ENCODE peak calls at places on chromosomes 7 and 10, in five cellular contexts. One of them, this sample, is unnamed. For H3K36me3, the result is how much of the 10 kb centered on the place peaks cover.

GRCh38 chr7:30201161-30201666 is 66.4 kb downstream of the MTURN start:
- DNase-seq in CD8-positive, alpha-beta T cell: no peak
- DNase-seq in brain microvascular endothelial cell: no peak
- DNase-seq in Peyer's patch: no peak
- DNase-seq in kidney epithelial cell: no peak
- DNase-seq in this sample: no peak

GRCh38 chr10:69362471-69362954 is 54.2 kb downstream of the TACR2 start:
- DNase-seq in CD8-positive, alpha-beta T cell: no peak
- DNase-seq in brain microvascular endothelial cell: peak
- DNase-seq in Peyer's patch: no peak
- DNase-seq in kidney epithelial cell: no peak
- DNase-seq in this sample: no peak

GRCh38 chr10:1100691-1101368 is 44.6 kb downstream of the WDR37 start:
- DNase-seq in CD8-positive, alpha-beta T cell: no peak
- DNase-seq in brain microvascular endothelial cell: no peak
- DNase-seq in Peyer's patch: peak
- DNase-seq in kidney epithelial cell: no peak
- DNase-seq in this sample: no peak

GRCh38 chr7:23685770-23686169 is 5.8 kb downstream of the FAM221A start:
- DNase-seq in CD8-positive, alpha-beta T cell: no peak
- DNase-seq in brain microvascular endothelial cell: no peak
- DNase-seq in Peyer's patch: no peak
- DNase-seq in kidney epithelial cell: no peak
- DNase-seq in this sample: no peak

GRCh38 chr7:19958309-19958896 is 185.0 kb upstream of the TMEM196 start:
- DNase-seq in CD8-positive, alpha-beta T cell: no peak
- DNase-seq in brain microvascular endothelial cell: peak
- DNase-seq in Peyer's patch: no peak
- DNase-seq in kidney epithelial cell: peak
- DNase-seq in this sample: peak

GRCh38 chr10:10223129-10223528 is 794.5 kb upstream of the CELF2 start:
- DNase-seq in CD8-positive, alpha-beta T cell: no peak
- DNase-seq in brain microvascular endothelial cell: no peak
- DNase-seq in Peyer's patch: no peak
- DNase-seq in kidney epithelial cell: no peak
- DNase-seq in this sample: no peak

GRCh38 chr7:80294321-80294720 is 159.7 kb downstream of the GNAI1 start:
- DNase-seq in CD8-positive, alpha-beta T cell: no peak
- DNase-seq in brain microvascular endothelial cell: peak
- DNase-seq in Peyer's patch: no peak
- DNase-seq in kidney epithelial cell: no peak
- DNase-seq in this sample: peak

GRCh38 chr7:30225863-30226361 is 58.5 kb upstream of the ZNRF2 start:
- DNase-seq in CD8-positive, alpha-beta T cell: no peak
- DNase-seq in brain microvascular endothelial cell: peak
- DNase-seq in Peyer's patch: peak
- DNase-seq in kidney epithelial cell: peak
- DNase-seq in this sample: no peak

GRCh38 chr7:26653430-26653911 is 210.9 kb downstream of the SKAP2 start:
- DNase-seq in CD8-positive, alpha-beta T cell: no peak
- DNase-seq in brain microvascular endothelial cell: no peak
- DNase-seq in Peyer's patch: peak
- DNase-seq in kidney epithelial cell: no peak
- DNase-seq in this sample: no peak

GRCh38 chr10:12844796-12845524 is 156.6 kb downstream of the CCDC3 start:
- DNase-seq in CD8-positive, alpha-beta T cell: no peak
- DNase-seq in brain microvascular endothelial cell: peak
- DNase-seq in Peyer's patch: no peak
- DNase-seq in kidney epithelial cell: peak
- DNase-seq in this sample: peak

GRCh38 chr10:98295401-98295811 is 27.4 kb upstream of the LOXL4 start:
- DNase-seq in CD8-positive, alpha-beta T cell: no peak
- DNase-seq in brain microvascular endothelial cell: no peak
- DNase-seq in Peyer's patch: no peak
- DNase-seq in kidney epithelial cell: no peak
- DNase-seq in this sample: no peak

GRCh38 chr7:85172530-85172941 is 14.3 kb downstream of the SEMA3D start:
- DNase-seq in CD8-positive, alpha-beta T cell: no peak
- DNase-seq in brain microvascular endothelial cell: peak
- DNase-seq in Peyer's patch: no peak
- DNase-seq in kidney epithelial cell: no peak
- DNase-seq in this sample: peak

GRCh38 chr7:2985866-2986265 is 57.8 kb downstream of the CARD11 start:
- DNase-seq in CD8-positive, alpha-beta T cell: no peak
- DNase-seq in brain microvascular endothelial cell: no peak
- DNase-seq in Peyer's patch: peak
- DNase-seq in kidney epithelial cell: no peak
- DNase-seq in this sample: no peak

DNA sequence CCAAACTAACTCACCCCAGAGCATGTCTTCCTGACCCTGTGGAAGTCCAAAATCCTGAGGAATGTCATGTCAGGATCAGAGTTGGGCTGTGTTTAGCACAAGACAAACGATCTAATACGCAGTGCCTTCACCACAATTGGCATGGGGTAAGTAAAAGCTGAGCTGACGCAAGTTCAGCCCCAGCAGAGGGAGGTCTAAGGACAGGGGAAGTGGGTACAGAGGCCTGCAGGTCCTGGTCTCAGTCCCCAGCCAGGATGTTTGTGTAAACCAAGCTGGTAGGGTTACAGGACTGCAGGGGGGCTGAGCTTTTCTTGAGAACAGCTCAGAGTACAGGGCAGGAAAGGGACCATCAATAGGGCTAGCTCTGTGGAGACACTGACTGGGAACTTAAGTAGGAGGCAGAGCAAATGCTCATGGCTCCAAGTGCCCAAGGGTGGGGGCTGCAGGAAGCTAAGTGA is 5.3 kb upstream of the KCNIP2 start:
- DNase-seq in CD8-positive, alpha-beta T cell: no peak
- DNase-seq in brain microvascular endothelial cell: no peak
- DNase-seq in Peyer's patch: peak
- DNase-seq in kidney epithelial cell: no peak
- DNase-seq in this sample: no peak
- H3K4me3 ChIP-seq in CD8-positive, alpha-beta T cell: no peak
- H3K4me3 ChIP-seq in brain microvascular endothelial cell: no peak
- H3K4me3 ChIP-seq in Peyer's patch: no peak
- H3K4me3 ChIP-seq in kidney epithelial cell: no peak
- H3K4me3 ChIP-seq in this sample: no peak

DNA sequence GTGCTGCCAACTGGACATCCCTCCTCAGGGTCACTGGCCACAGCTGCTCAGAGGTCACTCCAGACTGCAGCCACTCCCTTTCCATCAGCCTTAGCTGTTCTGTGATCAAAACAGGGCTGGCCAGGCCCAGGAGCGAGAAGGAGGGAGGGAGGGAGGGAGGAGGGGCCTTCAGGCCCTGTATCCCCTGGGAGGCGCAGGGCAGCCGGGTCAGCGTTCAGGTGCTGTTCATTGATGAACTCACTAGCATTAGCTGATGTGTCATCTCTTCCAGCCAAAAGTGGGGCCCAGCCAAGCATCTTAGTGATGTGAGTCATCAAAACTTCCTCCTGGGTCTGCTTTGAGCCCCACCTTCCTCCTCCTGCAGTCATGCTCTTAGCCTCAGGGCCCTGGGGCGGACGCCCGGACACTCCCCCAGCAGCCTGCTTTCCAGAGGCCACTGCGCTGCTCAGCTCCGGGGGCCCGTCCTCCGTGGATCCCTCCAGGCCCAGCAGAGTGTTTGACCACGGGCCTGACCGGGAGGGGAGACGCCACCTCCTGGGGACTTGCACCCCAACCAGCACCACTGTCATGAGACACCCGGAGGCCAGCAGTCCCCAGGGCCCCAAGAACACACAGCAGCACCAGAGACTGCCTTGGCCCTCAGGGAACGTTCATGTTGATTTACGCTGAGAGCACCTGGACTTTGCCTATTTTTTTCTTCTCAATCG is 149.2 kb downstream of the PRKAG2 start:
- DNase-seq in CD8-positive, alpha-beta T cell: peak
- DNase-seq in brain microvascular endothelial cell: peak
- DNase-seq in Peyer's patch: peak
- DNase-seq in kidney epithelial cell: peak
- DNase-seq in this sample: peak
- TF ChIP-seq CTCF in CD8-positive, alpha-beta T cell: no peak
- TF ChIP-seq CTCF in brain microvascular endothelial cell: no peak
- TF ChIP-seq CTCF in Peyer's patch: peak
- TF ChIP-seq CTCF in kidney epithelial cell: no peak
- TF ChIP-seq CTCF in this sample: no peak

DNA sequence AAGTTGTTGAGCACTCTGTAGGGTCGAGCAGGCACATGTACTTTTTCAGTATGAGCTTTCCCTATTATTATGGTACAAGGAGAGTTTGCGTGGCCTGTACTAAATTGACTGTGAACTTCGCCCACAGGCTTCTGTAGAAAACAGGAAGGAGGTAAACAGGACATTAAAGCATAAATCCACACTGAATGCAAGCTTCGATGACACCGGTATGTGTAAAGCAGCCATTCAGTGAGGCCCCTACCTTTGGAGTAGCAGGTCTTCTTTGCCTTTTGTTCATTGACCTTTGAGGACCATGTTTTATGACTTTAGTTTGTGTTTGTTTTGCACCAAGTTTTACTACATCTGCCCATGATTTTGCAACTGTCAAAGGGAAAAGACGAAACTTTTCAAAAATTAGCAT is 14.5 kb downstream of the MKI67 start:
- DNase-seq in CD8-positive, alpha-beta T cell: no peak
- DNase-seq in brain microvascular endothelial cell: no peak
- DNase-seq in Peyer's patch: no peak
- DNase-seq in kidney epithelial cell: no peak
- DNase-seq in this sample: no peak
- H3K36me3 ChIP-seq in CD8-positive, alpha-beta T cell: under half
- H3K36me3 ChIP-seq in brain microvascular endothelial cell: under half
- H3K36me3 ChIP-seq in Peyer's patch: under half
- H3K36me3 ChIP-seq in kidney epithelial cell: under half
- H3K36me3 ChIP-seq in this sample: under half

GRCh38 chr7:128404826-128405344 is 4.9 kb downstream of the IMPDH1 start:
- DNase-seq in CD8-positive, alpha-beta T cell: no peak
- DNase-seq in brain microvascular endothelial cell: no peak
- DNase-seq in Peyer's patch: peak
- DNase-seq in kidney epithelial cell: no peak
- DNase-seq in this sample: no peak

GRCh38 chr7:128406986-128407589 is 2.7 kb downstream of the IMPDH1 start:
- DNase-seq in CD8-positive, alpha-beta T cell: no peak
- DNase-seq in brain microvascular endothelial cell: no peak
- DNase-seq in Peyer's patch: no peak
- DNase-seq in kidney epithelial cell: no peak
- DNase-seq in this sample: no peak

GRCh38 chr7:128404143-128404681 is 5.6 kb downstream of the IMPDH1 start:
- DNase-seq in CD8-positive, alpha-beta T cell: no peak
- DNase-seq in brain microvascular endothelial cell: no peak
- DNase-seq in Peyer's patch: no peak
- DNase-seq in kidney epithelial cell: no peak
- DNase-seq in this sample: no peak

GRCh38 chr7:128406147-128406985 is 3.4 kb downstream of the IMPDH1 start:
- DNase-seq in CD8-positive, alpha-beta T cell: no peak
- DNase-seq in brain microvascular endothelial cell: no peak
- DNase-seq in Peyer's patch: no peak
- DNase-seq in kidney epithelial cell: no peak
- DNase-seq in this sample: no peak

DNA sequence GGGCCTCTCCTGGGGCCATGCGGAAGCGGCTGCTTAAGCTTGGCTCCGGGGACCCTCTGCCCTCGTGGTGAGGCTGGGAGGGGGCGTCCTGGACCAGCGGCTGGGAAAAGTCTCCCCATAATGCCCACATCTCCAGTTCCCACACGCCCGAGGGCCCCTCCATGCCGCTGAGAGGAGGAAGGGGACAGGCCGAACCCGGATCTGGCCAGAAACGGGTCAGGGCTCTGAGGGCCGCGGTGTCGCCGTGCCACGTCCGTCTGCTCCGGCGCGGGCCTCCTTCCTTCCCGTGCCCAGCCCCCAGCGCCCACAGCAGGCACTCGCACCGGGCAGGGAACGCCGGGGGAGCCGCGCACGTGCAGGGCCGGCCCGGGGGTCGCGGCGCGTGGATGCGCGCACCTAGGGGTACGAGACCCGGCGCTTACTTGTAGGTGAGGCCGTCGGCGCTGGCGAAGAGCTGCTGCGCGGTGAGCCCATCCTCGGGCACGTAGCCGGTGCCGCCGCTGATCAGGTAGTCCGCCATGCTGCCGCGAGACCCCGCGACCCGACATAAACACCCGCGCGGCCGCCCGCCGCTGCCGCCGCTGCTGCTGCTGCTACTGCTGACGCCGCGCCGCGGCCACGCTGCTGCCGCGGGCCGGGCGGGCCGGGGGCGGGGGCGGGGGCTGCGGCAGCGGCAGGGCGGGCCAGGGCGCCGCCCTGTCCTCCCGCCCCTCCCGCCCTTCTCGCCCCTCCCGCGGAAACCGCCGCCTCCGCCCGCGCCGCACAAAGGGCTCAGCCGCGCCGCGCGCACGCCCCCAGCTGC is 4.2 kb downstream of the IMPDH1 start:
- DNase-seq in CD8-positive, alpha-beta T cell: peak
- DNase-seq in brain microvascular endothelial cell: no peak
- DNase-seq in Peyer's patch: peak
- DNase-seq in kidney epithelial cell: no peak
- DNase-seq in this sample: no peak
- H3K4me3 ChIP-seq in CD8-positive, alpha-beta T cell: peak
- H3K4me3 ChIP-seq in brain microvascular endothelial cell: peak
- H3K4me3 ChIP-seq in Peyer's patch: peak
- H3K4me3 ChIP-seq in kidney epithelial cell: peak
- H3K4me3 ChIP-seq in this sample: peak

DNA sequence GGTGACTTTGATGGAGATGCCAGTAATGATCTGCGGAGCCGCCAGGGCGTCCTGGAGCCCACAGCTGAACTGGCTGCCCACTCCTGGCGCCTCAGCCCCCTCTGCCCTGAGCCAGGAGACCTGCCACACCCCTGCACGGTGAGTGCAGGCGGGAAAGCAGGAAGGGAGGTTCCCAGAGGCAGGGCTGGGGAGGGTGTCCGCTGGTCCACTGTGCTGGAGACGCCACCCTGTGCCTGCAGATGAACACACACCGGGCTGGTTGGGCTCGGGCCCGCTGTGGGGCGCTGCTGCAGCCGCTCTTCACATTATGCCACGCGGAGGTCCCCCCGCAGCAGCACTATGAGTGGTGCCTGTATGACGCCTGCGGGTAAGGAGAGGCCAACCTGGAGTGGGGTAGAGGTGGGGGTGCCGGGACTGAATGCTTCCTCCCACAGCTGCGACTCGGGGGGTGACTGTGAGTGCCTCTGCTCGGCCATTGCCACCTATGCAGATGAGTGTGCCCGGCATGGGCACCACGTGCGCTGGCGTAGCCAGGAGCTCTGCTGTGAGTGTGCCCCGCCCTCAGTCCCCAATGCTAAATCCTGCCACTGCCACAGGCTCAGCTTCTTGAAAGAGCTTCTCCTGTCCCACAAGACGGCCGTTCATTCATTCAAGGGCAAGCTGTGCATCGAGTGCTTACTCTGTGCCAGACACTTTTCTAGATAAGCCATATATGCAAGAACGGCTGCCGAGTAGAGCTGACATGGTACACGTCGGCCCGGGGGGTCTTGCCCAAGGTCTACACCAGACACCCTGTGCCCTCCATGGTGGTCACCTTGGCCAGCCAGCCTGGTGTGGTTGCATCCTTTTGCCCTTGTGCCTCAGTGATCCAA is 14.3 kb upstream of the ZNF467 start:
- DNase-seq in CD8-positive, alpha-beta T cell: no peak
- DNase-seq in brain microvascular endothelial cell: no peak
- DNase-seq in Peyer's patch: no peak
- DNase-seq in kidney epithelial cell: no peak
- DNase-seq in this sample: no peak
- TF ChIP-seq CTCF in CD8-positive, alpha-beta T cell: no peak
- TF ChIP-seq CTCF in brain microvascular endothelial cell: peak
- TF ChIP-seq CTCF in Peyer's patch: no peak
- TF ChIP-seq CTCF in kidney epithelial cell: peak
- TF ChIP-seq CTCF in this sample: peak